ENCODE peak calls at places on chromosome 10, in six cellular contexts. F, Q, I, W, Y and N are unnamed samples.
A peak's percentile ranks its signal among the peaks of the same experiment; 100 is the strongest.

GRCh38 chr10:51892965-51893658 is 193.7 kb upstream of the CSTF2T start:
- DNase-seq in F (no peak), Q (no peak), I (no peak), W (peak; percentile 42), Y (no peak), N (peak; percentile 24)

GRCh38 chr10:28254290-28254985 is 48.4 kb downstream of the MPP7 start:
- DNase-seq in F (no peak), Q (no peak), I (no peak), W (no peak), Y (no peak), N (no peak)

GRCh38 chr10:71124921-71125748 is 87.2 kb upstream of the UNC5B start:
- DNase-seq in F (no peak), Q (no peak), I (no peak), W (no peak), Y (no peak), N (no peak)

GRCh38 chr10:124090630-124091209 is 2.7 kb downstream of the CHST15 start:
- DNase-seq in F (no peak), Q (no peak), I (no peak), W (no peak), Y (no peak), N (peak; percentile 14)

GRCh38 chr10:101301111-101301731 is 52.7 kb upstream of the BTRC start:
- DNase-seq in F (no peak), Q (no peak), I (no peak), W (peak; percentile 23), Y (no peak), N (peak; percentile 73)

GRCh38 chr10:20618148-20618547 is 279.0 kb downstream of the NEBL start:
- DNase-seq in F (no peak), Q (no peak), I (no peak), W (no peak), Y (no peak), N (no peak)

GRCh38 chr10:100734295-100735086 is 10.9 kb upstream of the PAX2 start:
- DNase-seq in F (no peak), Q (no peak), I (no peak), W (no peak), Y (peak; percentile 20), N (no peak)

GRCh38 chr10:109663122-109663521 is 260.2 kb downstream of the XPNPEP1 start:
- DNase-seq in F (no peak), Q (no peak), I (no peak), W (no peak), Y (no peak), N (no peak)

GRCh38 chr10:86177483-86178155 is 189.0 kb downstream of the GRID1 start:
- DNase-seq in F (no peak), Q (peak; percentile 51), I (no peak), W (no peak), Y (no peak), N (no peak)

GRCh38 chr10:114879541-114880158 is 58.1 kb downstream of the FHIP2A start:
- DNase-seq in F (peak; percentile 28), Q (no peak), I (peak; percentile 11), W (no peak), Y (peak; percentile 41), N (peak; percentile 49)

GRCh38 chr10:128263891-128264688 is 137.9 kb upstream of the MKI67 start:
- DNase-seq in F (no peak), Q (no peak), I (peak; percentile 20), W (peak; percentile 65), Y (peak; percentile 54), N (peak; percentile 66)

GRCh38 chr10:13707156-13707881 is 120.6 kb downstream of the PRPF18 start:
- DNase-seq in F (no peak), Q (peak; percentile 91), I (no peak), W (no peak), Y (peak; percentile 55), N (peak; percentile 47)

GRCh38 chr10:69316313-69317059 is 38.2 kb downstream of the HK1 start:
- DNase-seq in F (no peak), Q (no peak), I (no peak), W (no peak), Y (no peak), N (peak; percentile 18)

GRCh38 chr10:101285519-101286070 is 56.3 kb upstream of the LBX1 start:
- DNase-seq in F (no peak), Q (no peak), I (no peak), W (peak; percentile 74), Y (no peak), N (no peak)

GRCh38 chr10:129934196-129934925 is 29.7 kb downstream of the EBF3 start:
- DNase-seq in F (no peak), Q (peak; percentile 65), I (no peak), W (no peak), Y (no peak), N (no peak)

GRCh38 chr10:130181858-130182257 is 45.7 kb downstream of the GLRX3 start:
- DNase-seq in F (no peak), Q (no peak), I (no peak), W (no peak), Y (no peak), N (no peak)

GRCh38 chr10:110919971-110920881 is 822 bp downstream of the SHOC2 start:
- DNase-seq in F (no peak), Q (peak; percentile 78), I (peak; percentile 4), W (peak; percentile 43), Y (peak; percentile 32), N (peak; percentile 26)

GRCh38 chr10:97048649-97049427 is 136.9 kb downstream of the SLIT1 start:
- DNase-seq in F (no peak), Q (peak; percentile 66), I (no peak), W (peak; percentile 63), Y (no peak), N (no peak)

GRCh38 chr10:74643586-74643956 is 182.8 kb upstream of the KAT6B start:
- DNase-seq in F (no peak), Q (no peak), I (no peak), W (no peak), Y (no peak), N (no peak)

GRCh38 chr10:61779950-61780659 is 117.4 kb downstream of the CABCOCO1 start:
- DNase-seq in F (no peak), Q (no peak), I (no peak), W (no peak), Y (no peak), N (peak; percentile 64)

GRCh38 chr10:15245530-15245929 is 77.0 kb upstream of the NMT2 start:
- DNase-seq in F (no peak), Q (no peak), I (no peak), W (no peak), Y (no peak), N (no peak)